ENCODE peak calls at places on chromosomes 3 and 15, in four cellular contexts. One of them, this sample, is unnamed.

GRCh38 chr3:157077565-157077991 is 82.4 kb downstream of the CCNL1 start:
- DNase-seq in posterior vena cava: peak
- DNase-seq in effector CD4-positive, alpha-beta T cell: no peak
- DNase-seq in hepatocyte: no peak
- DNase-seq in this sample: no peak

GRCh38 chr3:111617912-111618601 is 22.9 kb upstream of the ZBED2 start:
- DNase-seq in posterior vena cava: no peak
- DNase-seq in effector CD4-positive, alpha-beta T cell: no peak
- DNase-seq in hepatocyte: no peak
- DNase-seq in this sample: no peak

GRCh38 chr15:100097342-100097899 is 244.4 kb downstream of the ADAMTS17 start:
- DNase-seq in posterior vena cava: no peak
- DNase-seq in effector CD4-positive, alpha-beta T cell: no peak
- DNase-seq in hepatocyte: no peak
- DNase-seq in this sample: no peak

GRCh38 chr3:146468234-146468931 is 978 bp downstream of the PLSCR2 start:
- DNase-seq in posterior vena cava: no peak
- DNase-seq in effector CD4-positive, alpha-beta T cell: no peak
- DNase-seq in hepatocyte: no peak
- DNase-seq in this sample: no peak

GRCh38 chr15:68464451-68465090 is 32.6 kb upstream of the ITGA11 start:
- DNase-seq in posterior vena cava: peak
- DNase-seq in effector CD4-positive, alpha-beta T cell: no peak
- DNase-seq in hepatocyte: no peak
- DNase-seq in this sample: no peak

GRCh38 chr3:16883057-16883725 is 1.6 kb upstream of the PLCL2 start:
- DNase-seq in posterior vena cava: peak
- DNase-seq in effector CD4-positive, alpha-beta T cell: no peak
- DNase-seq in hepatocyte: peak
- DNase-seq in this sample: no peak

GRCh38 chr3:127164615-127165014 is 28.3 kb upstream of the PRR23E start:
- DNase-seq in posterior vena cava: no peak
- DNase-seq in effector CD4-positive, alpha-beta T cell: no peak
- DNase-seq in hepatocyte: no peak
- DNase-seq in this sample: no peak

GRCh38 chr3:41768363-41768762 is 193.5 kb downstream of the ULK4 start:
- DNase-seq in posterior vena cava: no peak
- DNase-seq in effector CD4-positive, alpha-beta T cell: no peak
- DNase-seq in hepatocyte: no peak
- DNase-seq in this sample: no peak

GRCh38 chr3:127607675-127608361 is 9.6 kb downstream of the MCM2 start:
- DNase-seq in posterior vena cava: no peak
- DNase-seq in effector CD4-positive, alpha-beta T cell: no peak
- DNase-seq in hepatocyte: no peak
- DNase-seq in this sample: no peak

GRCh38 chr3:66363133-66363532 is 137.7 kb downstream of the LRIG1 start:
- DNase-seq in posterior vena cava: no peak
- DNase-seq in effector CD4-positive, alpha-beta T cell: no peak
- DNase-seq in hepatocyte: no peak
- DNase-seq in this sample: no peak

GRCh38 chr3:192422321-192422997 is 304.9 kb downstream of the FGF12 start:
- DNase-seq in posterior vena cava: no peak
- DNase-seq in effector CD4-positive, alpha-beta T cell: no peak
- DNase-seq in hepatocyte: no peak
- DNase-seq in this sample: no peak

GRCh38 chr3:38738630-38739395 is 77.2 kb downstream of the SCN10A start:
- DNase-seq in posterior vena cava: no peak
- DNase-seq in effector CD4-positive, alpha-beta T cell: no peak
- DNase-seq in hepatocyte: peak
- DNase-seq in this sample: no peak

GRCh38 chr3:194750409-194750808 is 64.7 kb downstream of the FAM43A start:
- DNase-seq in posterior vena cava: peak
- DNase-seq in effector CD4-positive, alpha-beta T cell: no peak
- DNase-seq in hepatocyte: no peak
- DNase-seq in this sample: no peak

GRCh38 chr3:25572919-25573385 is 91.8 kb downstream of the TOP2B start:
- DNase-seq in posterior vena cava: no peak
- DNase-seq in effector CD4-positive, alpha-beta T cell: no peak
- DNase-seq in hepatocyte: no peak
- DNase-seq in this sample: no peak

GRCh38 chr15:65389226-65389625 is 11.4 kb upstream of the IGDCC3 start:
- DNase-seq in posterior vena cava: no peak
- DNase-seq in effector CD4-positive, alpha-beta T cell: no peak
- DNase-seq in hepatocyte: no peak
- DNase-seq in this sample: no peak

GRCh38 chr3:16311960-16312451 is 47.0 kb downstream of the OXNAD1 start:
- DNase-seq in posterior vena cava: no peak
- DNase-seq in effector CD4-positive, alpha-beta T cell: peak
- DNase-seq in hepatocyte: no peak
- DNase-seq in this sample: no peak

GRCh38 chr3:38725726-38726410 is 76.4 kb upstream of the SCN5A start:
- DNase-seq in posterior vena cava: no peak
- DNase-seq in effector CD4-positive, alpha-beta T cell: no peak
- DNase-seq in hepatocyte: no peak
- DNase-seq in this sample: no peak

GRCh38 chr3:113695426-113695817 is 1.0 kb downstream of the USF3 start:
- DNase-seq in posterior vena cava: no peak
- DNase-seq in effector CD4-positive, alpha-beta T cell: no peak
- DNase-seq in hepatocyte: no peak
- DNase-seq in this sample: no peak

GRCh38 chr15:37872661-37873060 is 61.8 kb upstream of the TMCO5A start:
- DNase-seq in posterior vena cava: no peak
- DNase-seq in effector CD4-positive, alpha-beta T cell: no peak
- DNase-seq in hepatocyte: peak
- DNase-seq in this sample: no peak

GRCh38 chr3:164418426-164418825 is 659.9 kb downstream of the SI start:
- DNase-seq in posterior vena cava: no peak
- DNase-seq in effector CD4-positive, alpha-beta T cell: no peak
- DNase-seq in hepatocyte: peak
- DNase-seq in this sample: no peak

GRCh38 chr15:28873585-28874139 is 12.1 kb upstream of the APBA2 start:
- DNase-seq in posterior vena cava: peak
- DNase-seq in effector CD4-positive, alpha-beta T cell: no peak
- DNase-seq in hepatocyte: no peak
- DNase-seq in this sample: no peak

GRCh38 chr15:38724827-38725226 is 160.2 kb upstream of the RASGRP1 start:
- DNase-seq in posterior vena cava: no peak
- DNase-seq in effector CD4-positive, alpha-beta T cell: no peak
- DNase-seq in hepatocyte: no peak
- DNase-seq in this sample: no peak

GRCh38 chr15:53982876-53983275 is 4.6 kb downstream of the UNC13C start:
- DNase-seq in posterior vena cava: no peak
- DNase-seq in effector CD4-positive, alpha-beta T cell: no peak
- DNase-seq in hepatocyte: no peak
- DNase-seq in this sample: no peak

GRCh38 chr3:172378439-172378838 is 69.8 kb downstream of the GHSR start:
- DNase-seq in posterior vena cava: no peak
- DNase-seq in effector CD4-positive, alpha-beta T cell: no peak
- DNase-seq in hepatocyte: no peak
- DNase-seq in this sample: no peak

GRCh38 chr3:42582474-42583070 is 805 bp upstream of the SEC22C start:
- DNase-seq in posterior vena cava: no peak
- DNase-seq in effector CD4-positive, alpha-beta T cell: no peak
- DNase-seq in hepatocyte: no peak
- DNase-seq in this sample: no peak

GRCh38 chr15:38895326-38896282 is 331.0 kb upstream of the RASGRP1 start:
- DNase-seq in posterior vena cava: no peak
- DNase-seq in effector CD4-positive, alpha-beta T cell: no peak
- DNase-seq in hepatocyte: no peak
- DNase-seq in this sample: no peak

GRCh38 chr15:40002295-40002694 is 36.7 kb downstream of the SRP14 start:
- DNase-seq in posterior vena cava: no peak
- DNase-seq in effector CD4-positive, alpha-beta T cell: no peak
- DNase-seq in hepatocyte: peak
- DNase-seq in this sample: no peak

GRCh38 chr3:54278960-54279359 is 156.6 kb downstream of the CACNA2D3 start:
- DNase-seq in posterior vena cava: no peak
- DNase-seq in effector CD4-positive, alpha-beta T cell: no peak
- DNase-seq in hepatocyte: peak
- DNase-seq in this sample: no peak

GRCh38 chr3:14775011-14775410 is 43.8 kb upstream of the FGD5 start:
- DNase-seq in posterior vena cava: no peak
- DNase-seq in effector CD4-positive, alpha-beta T cell: no peak
- DNase-seq in hepatocyte: no peak
- DNase-seq in this sample: no peak

This sample was measured in GM12878.